ENCODE peak calls at places on chromosomes 12 and 14, in eight cellular contexts. One of them, this sample, is unnamed.

GRCh38 chr14:94540031-94540794 is 21.0 kb upstream of the SERPINA4 start:
- DNase-seq in A549: no peak
- DNase-seq in HCT116: no peak
- DNase-seq in HepG2: peak; percentile 69
- DNase-seq in Panc1: no peak
- DNase-seq in GM23338: no peak
- DNase-seq in SK-N-SH: no peak
- DNase-seq in K562: no peak
- DNase-seq in this sample: no peak

GRCh38 chr12:57740656-57741412 is 2.3 kb upstream of the AGAP2 start:
- DNase-seq in A549: no peak
- DNase-seq in HCT116: no peak
- DNase-seq in HepG2: no peak
- DNase-seq in Panc1: no peak
- DNase-seq in GM23338: no peak
- DNase-seq in SK-N-SH: no peak
- DNase-seq in K562: no peak
- DNase-seq in this sample: peak; percentile 78

GRCh38 chr12:19183121-19183838 is 53.7 kb downstream of the PLEKHA5 start:
- DNase-seq in A549: no peak
- DNase-seq in HCT116: no peak
- DNase-seq in HepG2: no peak
- DNase-seq in Panc1: no peak
- DNase-seq in GM23338: peak; percentile 63
- DNase-seq in SK-N-SH: no peak
- DNase-seq in K562: no peak
- DNase-seq in this sample: no peak

GRCh38 chr12:90729741-90730140 is 225.2 kb downstream of the CCER1 start:
- DNase-seq in A549: no peak
- DNase-seq in HCT116: peak; percentile 38
- DNase-seq in HepG2: no peak
- DNase-seq in Panc1: no peak
- DNase-seq in GM23338: no peak
- DNase-seq in SK-N-SH: no peak
- DNase-seq in K562: no peak
- DNase-seq in this sample: no peak

GRCh38 chr12:96197503-96198272 is 3.5 kb downstream of the ELK3 start:
- DNase-seq in A549: peak; percentile 74
- DNase-seq in HCT116: peak; percentile 82
- DNase-seq in HepG2: no peak
- DNase-seq in Panc1: no peak
- DNase-seq in GM23338: no peak
- DNase-seq in SK-N-SH: no peak
- DNase-seq in K562: no peak
- DNase-seq in this sample: no peak

GRCh38 chr12:48300774-48301173 is 49.9 kb downstream of the ZNF641 start:
- DNase-seq in A549: no peak
- DNase-seq in HCT116: no peak
- DNase-seq in HepG2: no peak
- DNase-seq in Panc1: no peak
- DNase-seq in GM23338: no peak
- DNase-seq in SK-N-SH: no peak
- DNase-seq in K562: no peak
- DNase-seq in this sample: no peak

GRCh38 chr14:89000007-89000942 is 175.8 kb downstream of the TTC8 start:
- DNase-seq in A549: peak; percentile 81
- DNase-seq in HCT116: peak; percentile 53
- DNase-seq in HepG2: peak; percentile 29
- DNase-seq in Panc1: no peak
- DNase-seq in GM23338: peak; percentile 48
- DNase-seq in SK-N-SH: no peak
- DNase-seq in K562: peak; percentile 48
- DNase-seq in this sample: peak; percentile 71

GRCh38 chr14:94682736-94683135 is 70.5 kb downstream of the SERPINA3 start:
- DNase-seq in A549: no peak
- DNase-seq in HCT116: no peak
- DNase-seq in HepG2: no peak
- DNase-seq in Panc1: no peak
- DNase-seq in GM23338: no peak
- DNase-seq in SK-N-SH: no peak
- DNase-seq in K562: no peak
- DNase-seq in this sample: no peak

GRCh38 chr14:62983821-62984220 is 61.4 kb downstream of the KCNH5 start:
- DNase-seq in A549: no peak
- DNase-seq in HCT116: no peak
- DNase-seq in HepG2: no peak
- DNase-seq in Panc1: no peak
- DNase-seq in GM23338: no peak
- DNase-seq in SK-N-SH: no peak
- DNase-seq in K562: no peak
- DNase-seq in this sample: no peak

GRCh38 chr12:120504587-120504986 is 8.7 kb downstream of the DYNLL1 start:
- DNase-seq in A549: no peak
- DNase-seq in HCT116: no peak
- DNase-seq in HepG2: no peak
- DNase-seq in Panc1: no peak
- DNase-seq in GM23338: peak; percentile 37
- DNase-seq in SK-N-SH: no peak
- DNase-seq in K562: no peak
- DNase-seq in this sample: no peak

GRCh38 chr12:123533672-123534643 is at the start of gene RILPL1:
- DNase-seq in A549: peak; percentile 79
- DNase-seq in HCT116: no peak
- DNase-seq in HepG2: peak; percentile 58
- DNase-seq in Panc1: no peak
- DNase-seq in GM23338: peak; percentile 71
- DNase-seq in SK-N-SH: peak; percentile 94
- DNase-seq in K562: peak; percentile 94
- DNase-seq in this sample: no peak

GRCh38 chr12:58504539-58504938 is 415.8 kb downstream of the LRIG3 start:
- DNase-seq in A549: no peak
- DNase-seq in HCT116: no peak
- DNase-seq in HepG2: no peak
- DNase-seq in Panc1: no peak
- DNase-seq in GM23338: no peak
- DNase-seq in SK-N-SH: no peak
- DNase-seq in K562: no peak
- DNase-seq in this sample: no peak

GRCh38 chr14:49303952-49304516 is 282.1 kb downstream of the RPS29 start:
- DNase-seq in A549: no peak
- DNase-seq in HCT116: no peak
- DNase-seq in HepG2: no peak
- DNase-seq in Panc1: no peak
- DNase-seq in GM23338: peak; percentile 84
- DNase-seq in SK-N-SH: no peak
- DNase-seq in K562: no peak
- DNase-seq in this sample: no peak

GRCh38 chr12:130200445-130200844 is 38.2 kb downstream of the FZD10 start:
- DNase-seq in A549: no peak
- DNase-seq in HCT116: no peak
- DNase-seq in HepG2: no peak
- DNase-seq in Panc1: no peak
- DNase-seq in GM23338: no peak
- DNase-seq in SK-N-SH: no peak
- DNase-seq in K562: no peak
- DNase-seq in this sample: no peak

GRCh38 chr12:25364529-25365339 is 114.0 kb upstream of the KRAS start:
- DNase-seq in A549: no peak
- DNase-seq in HCT116: no peak
- DNase-seq in HepG2: no peak
- DNase-seq in Panc1: no peak
- DNase-seq in GM23338: no peak
- DNase-seq in SK-N-SH: peak; percentile 73
- DNase-seq in K562: no peak
- DNase-seq in this sample: no peak

GRCh38 chr14:89262041-89262440 is 155.0 kb downstream of the FOXN3 start:
- DNase-seq in A549: no peak
- DNase-seq in HCT116: no peak
- DNase-seq in HepG2: no peak
- DNase-seq in Panc1: no peak
- DNase-seq in GM23338: no peak
- DNase-seq in SK-N-SH: no peak
- DNase-seq in K562: no peak
- DNase-seq in this sample: no peak

GRCh38 chr12:50620975-50621360 is 116.2 kb downstream of the DIP2B start:
- DNase-seq in A549: no peak
- DNase-seq in HCT116: no peak
- DNase-seq in HepG2: no peak
- DNase-seq in Panc1: no peak
- DNase-seq in GM23338: no peak
- DNase-seq in SK-N-SH: no peak
- DNase-seq in K562: no peak
- DNase-seq in this sample: no peak

GRCh38 chr12:119869720-119870119 is 7.4 kb downstream of the CIT start:
- DNase-seq in A549: peak; percentile 36
- DNase-seq in HCT116: peak; percentile 12
- DNase-seq in HepG2: no peak
- DNase-seq in Panc1: no peak
- DNase-seq in GM23338: no peak
- DNase-seq in SK-N-SH: no peak
- DNase-seq in K562: no peak
- DNase-seq in this sample: no peak

GRCh38 chr12:91574391-91574790 is 391.8 kb upstream of the DCN start:
- DNase-seq in A549: no peak
- DNase-seq in HCT116: no peak
- DNase-seq in HepG2: no peak
- DNase-seq in Panc1: no peak
- DNase-seq in GM23338: no peak
- DNase-seq in SK-N-SH: no peak
- DNase-seq in K562: no peak
- DNase-seq in this sample: no peak

GRCh38 chr14:31405599-31406251 is 14.6 kb downstream of the HEATR5A start:
- DNase-seq in A549: no peak
- DNase-seq in HCT116: no peak
- DNase-seq in HepG2: no peak
- DNase-seq in Panc1: no peak
- DNase-seq in GM23338: no peak
- DNase-seq in SK-N-SH: no peak
- DNase-seq in K562: no peak
- DNase-seq in this sample: no peak

GRCh38 chr12:230925-231671 is 17.1 kb upstream of the SLC6A12 start:
- DNase-seq in A549: no peak
- DNase-seq in HCT116: no peak
- DNase-seq in HepG2: no peak
- DNase-seq in Panc1: no peak
- DNase-seq in GM23338: no peak
- DNase-seq in SK-N-SH: no peak
- DNase-seq in K562: no peak
- DNase-seq in this sample: no peak

GRCh38 chr12:92096346-92097136 is 49.1 kb downstream of the BTG1 start:
- DNase-seq in A549: no peak
- DNase-seq in HCT116: no peak
- DNase-seq in HepG2: no peak
- DNase-seq in Panc1: no peak
- DNase-seq in GM23338: no peak
- DNase-seq in SK-N-SH: no peak
- DNase-seq in K562: no peak
- DNase-seq in this sample: no peak

GRCh38 chr12:116759783-116760581 is 21.9 kb downstream of the RNFT2 start:
- DNase-seq in A549: no peak
- DNase-seq in HCT116: peak; percentile 53
- DNase-seq in HepG2: no peak
- DNase-seq in Panc1: no peak
- DNase-seq in GM23338: peak; percentile 80
- DNase-seq in SK-N-SH: no peak
- DNase-seq in K562: peak; percentile 86
- DNase-seq in this sample: no peak

GRCh38 chr14:59274991-59275391 is 86.5 kb downstream of the DAAM1 start:
- DNase-seq in A549: no peak
- DNase-seq in HCT116: no peak
- DNase-seq in HepG2: no peak
- DNase-seq in Panc1: no peak
- DNase-seq in GM23338: no peak
- DNase-seq in SK-N-SH: no peak
- DNase-seq in K562: no peak
- DNase-seq in this sample: no peak
- TF ChIP-seq REST in A549: no peak
- TF ChIP-seq REST in HCT116: no peak
- TF ChIP-seq REST in HepG2: no peak
- TF ChIP-seq REST in Panc1: no peak
- TF ChIP-seq REST in GM23338: no peak
- TF ChIP-seq REST in SK-N-SH: no peak
- TF ChIP-seq REST in K562: no peak
- TF ChIP-seq REST in this sample: no peak

GRCh38 chr12:31323466-31324115 is 2.4 kb downstream of the SINHCAF start:
- DNase-seq in A549: peak; percentile 30
- DNase-seq in HCT116: no peak
- DNase-seq in HepG2: no peak
- DNase-seq in Panc1: no peak
- DNase-seq in GM23338: peak; percentile 56
- DNase-seq in SK-N-SH: no peak
- DNase-seq in K562: peak; percentile 44
- DNase-seq in this sample: peak; percentile 68

GRCh38 chr12:31324116-31324844 is 1.7 kb downstream of the SINHCAF start:
- DNase-seq in A549: peak; percentile 72
- DNase-seq in HCT116: peak; percentile 63
- DNase-seq in HepG2: peak; percentile 78
- DNase-seq in Panc1: no peak
- DNase-seq in GM23338: peak; percentile 76
- DNase-seq in SK-N-SH: peak; percentile 79
- DNase-seq in K562: peak; percentile 51
- DNase-seq in this sample: no peak

GRCh38 chr12:31325524-31325875 is 450 bp downstream of the SINHCAF start:
- DNase-seq in A549: no peak
- DNase-seq in HCT116: no peak
- DNase-seq in HepG2: no peak
- DNase-seq in Panc1: no peak
- DNase-seq in GM23338: no peak
- DNase-seq in SK-N-SH: no peak
- DNase-seq in K562: no peak
- DNase-seq in this sample: no peak

GRCh38 chr12:31325877-31326631 is at the start of gene SINHCAF:
- DNase-seq in A549: peak; percentile 91
- DNase-seq in HCT116: peak; percentile 96
- DNase-seq in HepG2: peak; percentile 99
- DNase-seq in Panc1: peak; percentile 97
- DNase-seq in GM23338: peak; percentile 100
- DNase-seq in SK-N-SH: peak; percentile 97
- DNase-seq in K562: peak; percentile 94
- DNase-seq in this sample: peak; percentile 94

GRCh38 chr12:31324845-31325523 is 966 bp downstream of the SINHCAF start:
- DNase-seq in A549: peak; percentile 25
- DNase-seq in HCT116: no peak
- DNase-seq in HepG2: no peak
- DNase-seq in Panc1: no peak
- DNase-seq in GM23338: peak; percentile 38
- DNase-seq in SK-N-SH: peak; percentile 60
- DNase-seq in K562: peak; percentile 52
- DNase-seq in this sample: no peak
- TF ChIP-seq REST in A549: no peak
- TF ChIP-seq REST in HCT116: no peak
- TF ChIP-seq REST in HepG2: no peak
- TF ChIP-seq REST in Panc1: no peak
- TF ChIP-seq REST in GM23338: no peak
- TF ChIP-seq REST in SK-N-SH: no peak
- TF ChIP-seq REST in K562: no peak
- TF ChIP-seq REST in this sample: no peak

GRCh38 chr12:3035815-3036702 is 41.1 kb upstream of the TSPAN9 start:
- DNase-seq in A549: no peak
- DNase-seq in HCT116: no peak
- DNase-seq in HepG2: no peak
- DNase-seq in Panc1: no peak
- DNase-seq in GM23338: peak; percentile 42
- DNase-seq in SK-N-SH: peak; percentile 52
- DNase-seq in K562: peak; percentile 23
- DNase-seq in this sample: no peak
- TF ChIP-seq REST in A549: no peak
- TF ChIP-seq REST in HCT116: no peak
- TF ChIP-seq REST in HepG2: no peak
- TF ChIP-seq REST in Panc1: no peak
- TF ChIP-seq REST in GM23338: no peak
- TF ChIP-seq REST in SK-N-SH: no peak
- TF ChIP-seq REST in K562: no peak
- TF ChIP-seq REST in this sample: no peak

GRCh38 chr12:62484234-62484633 is 17.6 kb downstream of the MON2 start:
- DNase-seq in A549: no peak
- DNase-seq in HCT116: no peak
- DNase-seq in HepG2: no peak
- DNase-seq in Panc1: no peak
- DNase-seq in GM23338: no peak
- DNase-seq in SK-N-SH: no peak
- DNase-seq in K562: no peak
- DNase-seq in this sample: no peak
- TF ChIP-seq REST in A549: no peak
- TF ChIP-seq REST in HCT116: no peak
- TF ChIP-seq REST in HepG2: no peak
- TF ChIP-seq REST in Panc1: no peak
- TF ChIP-seq REST in GM23338: no peak
- TF ChIP-seq REST in SK-N-SH: no peak
- TF ChIP-seq REST in K562: no peak
- TF ChIP-seq REST in this sample: no peak